ENCODE peak calls at places on chromosomes 4 and X, in six cellular contexts. U, C, H, F, Z and D are unnamed samples.

GRCh38 chr4:138512766-138513165 is 270.6 kb upstream of the SLC7A11 start:
- DNase-seq in U (no peak), Z (no peak), C (no peak), F (no peak), H (no peak), D (no peak)

GRCh38 chr4:7427326-7428260 is 7.1 kb downstream of the PSAPL1 start:
- DNase-seq in U (no peak), C (no peak), F (peak), Z (no peak), H (no peak), D (no peak)

GRCh38 chr4:145299380-145300076 is 119.1 kb upstream of the OTUD4 start:
- DNase-seq in C (peak), U (peak), H (peak), Z (no peak), F (no peak), D (no peak)

GRCh38 chr4:128871948-128872347 is 62.4 kb downstream of the JADE1 start:
- DNase-seq in H (no peak), Z (no peak), F (no peak), C (no peak), U (no peak), D (no peak)

GRCh38 chrX:153560000-153560399 is 38.9 kb downstream of the CCNQ start:
- DNase-seq in C (no peak), Z (no peak), F (no peak), H (no peak), U (no peak), D (no peak)

GRCh38 chrX:357693-358471 is 28.8 kb downstream of the PPP2R3B start:
- DNase-seq in U (peak), H (no peak), C (no peak), Z (no peak), F (no peak), D (peak)

GRCh38 chr4:147786031-147786430 is 54.1 kb downstream of the ARHGAP10 start:
- DNase-seq in F (no peak), H (no peak), Z (no peak), U (no peak), C (no peak), D (no peak)

GRCh38 chr4:112145820-112146813 is 863 bp downstream of the FAM241A start:
- DNase-seq in Z (peak), H (peak), F (peak), C (no peak), U (peak), D (peak)

GRCh38 chrX:7147978-7148824 is at the start of gene PUDP:
- DNase-seq in H (peak), U (peak), Z (peak), C (peak), F (peak), D (peak)

GRCh38 chrX:135697614-135698013 is 15.8 kb upstream of the CT45A1 start:
- DNase-seq in C (no peak), H (no peak), Z (no peak), F (no peak), U (no peak), D (no peak)

GRCh38 chr4:118826723-118827444 is 9.0 kb downstream of the SEC24D start:
- DNase-seq in Z (no peak), U (no peak), F (no peak), C (no peak), H (no peak), D (no peak)

GRCh38 chr4:139795915-139796314 is 130.3 kb downstream of the MGST2 start:
- DNase-seq in C (no peak), U (no peak), H (no peak), Z (no peak), F (no peak), D (no peak)

GRCh38 chr4:76342191-76342590 is 35.7 kb downstream of the STBD1 start:
- DNase-seq in C (no peak), H (no peak), Z (no peak), F (no peak), U (no peak), D (no peak)

GRCh38 chr4:113382704-113383103 is 333.3 kb downstream of the ANK2 start:
- DNase-seq in C (no peak), H (no peak), U (no peak), Z (no peak), F (no peak), D (no peak)

GRCh38 chrX:45184211-45184610 is 16.5 kb downstream of the DIPK2B start:
- DNase-seq in Z (no peak), U (no peak), F (no peak), C (no peak), H (no peak), D (no peak)

GRCh38 chr4:72031868-72032619 is at the start of gene NPFFR2:
- DNase-seq in F (no peak), U (no peak), C (no peak), H (peak), Z (peak), D (peak)

GRCh38 chrX:1464282-1465131 is 11.8 kb upstream of the ASMTL start:
- DNase-seq in C (no peak), F (no peak), U (peak), Z (no peak), H (no peak), D (peak)

GRCh38 chr4:13980317-13980716 is 352.8 kb upstream of the BOD1L1 start:
- DNase-seq in Z (no peak), H (no peak), C (no peak), U (peak), F (no peak), D (no peak)

GRCh38 chr4:87009095-87009648 is 74.4 kb downstream of the AFF1 start:
- DNase-seq in Z (no peak), H (no peak), F (no peak), U (no peak), C (no peak), D (no peak)

GRCh38 chr4:78459327-78459726 is 92.2 kb upstream of the ANXA3 start:
- DNase-seq in Z (no peak), H (no peak), U (no peak), F (no peak), C (no peak), D (no peak)

GRCh38 chrX:12988797-12989196 is 13.9 kb downstream of the TMSB4X start:
- DNase-seq in C (peak), U (no peak), F (no peak), H (no peak), Z (no peak), D (no peak)

GRCh38 chr4:73815145-73815544 is 21.3 kb upstream of the CXCL6 start:
- DNase-seq in U (no peak), C (no peak), Z (no peak), H (no peak), F (no peak), D (no peak)

GRCh38 chr4:2393353-2394270 is 24.8 kb downstream of the ZFYVE28 start:
- DNase-seq in C (no peak), U (no peak), F (no peak), Z (no peak), H (peak), D (no peak)

GRCh38 chr4:139841464-139842195 is 176.0 kb downstream of the MGST2 start:
- DNase-seq in H (no peak), C (no peak), Z (peak), F (no peak), U (no peak), D (no peak)

GRCh38 chr4:80134936-80135701 is 62.1 kb upstream of the ANTXR2 start:
- DNase-seq in Z (no peak), U (no peak), F (no peak), C (no peak), H (no peak), D (no peak)

GRCh38 chr4:7263166-7263565 is 70.8 kb downstream of the SORCS2 start:
- DNase-seq in U (no peak), H (no peak), F (no peak), C (no peak), Z (no peak), D (no peak)

GRCh38 chrX:128460835-128461234 is 408.6 kb upstream of the ACTRT1 start:
- DNase-seq in F (no peak), C (no peak), U (no peak), Z (no peak), H (no peak), D (no peak)

GRCh38 chr4:22356996-22357596 is 158.8 kb downstream of the ADGRA3 start:
- DNase-seq in H (peak), C (no peak), U (no peak), F (no peak), Z (no peak), D (no peak)

DNA sequence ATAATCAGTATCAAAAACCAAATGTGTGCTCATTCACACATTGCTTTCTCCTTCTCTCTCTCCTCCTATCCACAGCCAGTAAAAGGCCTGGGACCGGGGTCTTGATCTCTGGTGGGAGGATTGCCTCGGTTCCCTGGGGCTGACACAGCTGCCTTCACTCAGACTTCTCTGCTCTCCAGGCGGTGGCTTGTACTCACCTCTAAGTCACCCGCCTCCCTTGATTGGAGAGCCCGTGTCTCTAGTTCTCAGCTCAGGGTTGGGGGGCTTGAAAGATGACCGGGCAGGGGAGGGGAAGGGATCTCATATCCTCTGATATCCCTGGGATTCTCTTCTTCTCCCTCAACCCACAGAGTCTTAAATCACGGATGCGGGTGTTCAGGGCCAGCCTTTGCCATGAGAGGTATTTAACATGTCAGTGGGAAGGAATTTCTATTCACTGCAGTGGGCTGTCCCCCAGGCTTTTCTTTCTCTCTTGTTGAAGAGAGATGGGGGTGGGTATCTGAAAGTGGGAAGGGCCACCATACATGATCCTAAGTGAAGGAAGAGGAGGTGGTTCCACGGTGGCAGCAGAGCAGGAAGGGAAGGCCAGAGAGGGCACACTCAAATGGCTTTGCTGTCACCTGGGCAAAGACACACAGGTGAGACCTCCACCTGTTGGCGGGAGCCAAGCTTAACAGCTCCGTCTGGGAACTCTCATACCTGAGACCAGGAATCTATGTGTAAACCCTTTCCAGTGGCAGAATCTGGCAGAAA is 49.1 kb downstream of the RHOH start:
- DNase-seq in C (no peak), H (no peak), Z (no peak), U (no peak), F (no peak), D (no peak)
- TF ChIP-seq CTCF in C (no peak), H (no peak), Z (no peak), U (no peak), F (no peak), D (no peak)

GRCh38 chr4:158209825-158210807 is at the start of gene TMEM144:
- DNase-seq in U (peak), C (peak), H (peak), F (peak), Z (peak), D (peak)
- TF ChIP-seq CTCF in U (no peak), C (peak), H (no peak), F (no peak), Z (no peak), D (peak)

DNA sequence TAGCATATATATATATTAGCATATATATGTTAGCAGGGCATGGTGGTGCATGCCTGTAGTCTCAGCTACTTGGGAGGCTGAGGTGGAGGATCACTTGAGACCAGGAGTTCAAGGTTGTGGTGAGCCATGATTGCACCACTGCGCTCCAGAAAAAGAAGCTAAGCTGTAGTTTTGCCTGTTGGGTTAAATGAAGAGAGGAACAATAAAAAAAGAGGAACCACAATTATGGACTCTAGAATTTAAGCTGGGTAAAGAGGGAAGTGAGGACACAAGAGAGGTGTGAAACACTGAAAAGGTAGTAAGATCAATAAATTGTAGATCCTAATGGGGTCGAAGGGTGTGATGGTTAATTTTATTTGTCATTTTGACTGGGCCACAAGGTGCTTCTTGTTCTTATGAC is 40.5 kb upstream of the HSD17B10 start:
- DNase-seq in Z (no peak), F (no peak), U (no peak), H (no peak), C (no peak), D (no peak)
- TF ChIP-seq CTCF in Z (no peak), F (no peak), U (no peak), H (no peak), C (no peak), D (no peak)

GRCh38 chr4:176340871-176341685 is 21.3 kb downstream of the SPCS3 start:
- DNase-seq in H (peak), C (no peak), Z (no peak), F (no peak), U (no peak), D (no peak)
- TF ChIP-seq CTCF in H (peak), C (peak), Z (peak), F (no peak), U (peak), D (peak)

DNA sequence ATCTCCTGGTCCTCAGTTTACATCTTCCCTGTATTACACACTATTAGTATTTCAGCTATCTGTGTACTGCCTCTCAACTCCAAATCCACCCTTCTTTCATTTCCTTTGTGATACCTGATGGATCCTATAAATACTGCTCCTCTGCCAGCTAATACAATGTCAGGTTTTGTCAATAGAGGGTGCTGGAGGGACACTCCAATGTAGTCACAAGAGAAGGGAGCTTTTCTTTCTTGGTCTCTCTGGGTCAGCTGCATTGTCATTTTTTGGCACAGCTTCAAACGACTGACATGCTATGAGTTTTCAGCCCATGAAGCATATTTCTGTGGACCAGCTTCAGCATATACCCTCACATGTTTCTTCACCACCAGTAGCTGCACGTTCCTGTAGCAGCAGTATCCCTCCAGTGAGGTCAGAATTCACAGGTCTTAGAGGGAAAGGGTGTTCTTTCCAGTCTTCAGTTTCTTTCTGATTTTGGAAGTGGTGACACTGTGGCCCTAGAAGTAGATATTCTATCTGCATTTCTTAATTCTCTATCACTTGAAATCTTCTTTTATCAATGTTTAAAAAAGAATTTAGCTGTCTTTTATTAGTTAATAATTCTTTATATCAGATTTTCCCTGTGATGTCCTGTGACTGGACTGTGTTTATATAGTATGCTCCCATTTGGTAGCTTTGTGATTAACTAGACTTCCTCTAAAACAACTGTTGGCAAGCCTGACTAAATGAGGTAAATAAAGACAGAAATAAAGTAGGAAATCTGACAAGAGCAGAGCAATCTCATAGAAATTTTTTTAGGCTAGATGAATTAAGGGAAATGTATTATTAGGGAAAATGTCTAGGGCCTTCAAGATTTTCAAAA is 60.6 kb downstream of the GABRA2 start:
- DNase-seq in Z (peak), U (peak), C (no peak), F (no peak), H (peak), D (no peak)
- TF ChIP-seq CTCF in Z (peak), U (no peak), C (no peak), F (no peak), H (peak), D (no peak)